ENCODE peak calls at places on chromosomes 12 and 14, in four cellular contexts. W is K562, D is IMR-90, O is GM12878. F is an unnamed sample.

GRCh38 chr14:103030741-103031565 is 26.4 kb downstream of the CDC42BPB start:
- DNase-seq in O (no peak), W (no peak), D (peak), F (no peak)

GRCh38 chr12:131075194-131075593 is 121.5 kb downstream of the ADGRD1 start:
- DNase-seq in D (no peak), W (no peak), O (no peak), F (no peak)

GRCh38 chr14:42113358-42114070 is 506.8 kb downstream of the LRFN5 start:
- DNase-seq in D (no peak), W (no peak), O (no peak), F (no peak)

GRCh38 chr12:93785262-93786010 is 108.3 kb downstream of the CRADD start:
- DNase-seq in O (no peak), W (peak), D (peak), F (peak)

GRCh38 chr14:32099473-32099872 is 22.4 kb downstream of the ARHGAP5 start:
- DNase-seq in O (no peak), W (no peak), D (no peak), F (no peak)

GRCh38 chr12:64826234-64826633 is 1.8 kb downstream of the TBC1D30 start:
- DNase-seq in O (peak), D (peak), W (peak), F (no peak)

GRCh38 chr14:101476931-101477553 is 84.3 kb upstream of the DIO3 start:
- DNase-seq in W (no peak), D (no peak), O (no peak), F (peak)

GRCh38 chr12:57887631-57888406 is 41.3 kb upstream of the CTDSP2 start:
- DNase-seq in D (peak), W (peak), O (no peak), F (no peak)

GRCh38 chr14:106564058-106564643 is 1037.8 kb downstream of the TMEM121 start:
- DNase-seq in W (peak), D (no peak), O (no peak), F (peak)

GRCh38 chr14:103023881-103024473 is 33.4 kb downstream of the CDC42BPB start:
- DNase-seq in W (no peak), D (peak), O (no peak), F (no peak)

GRCh38 chr12:2396448-2396871 is 343.7 kb downstream of the CACNA1C start:
- DNase-seq in D (peak), W (no peak), O (no peak), F (no peak)

GRCh38 chr12:52221912-52222457 is 11.1 kb upstream of the KRT7 start:
- DNase-seq in W (peak), O (no peak), D (peak), F (peak)

DNA sequence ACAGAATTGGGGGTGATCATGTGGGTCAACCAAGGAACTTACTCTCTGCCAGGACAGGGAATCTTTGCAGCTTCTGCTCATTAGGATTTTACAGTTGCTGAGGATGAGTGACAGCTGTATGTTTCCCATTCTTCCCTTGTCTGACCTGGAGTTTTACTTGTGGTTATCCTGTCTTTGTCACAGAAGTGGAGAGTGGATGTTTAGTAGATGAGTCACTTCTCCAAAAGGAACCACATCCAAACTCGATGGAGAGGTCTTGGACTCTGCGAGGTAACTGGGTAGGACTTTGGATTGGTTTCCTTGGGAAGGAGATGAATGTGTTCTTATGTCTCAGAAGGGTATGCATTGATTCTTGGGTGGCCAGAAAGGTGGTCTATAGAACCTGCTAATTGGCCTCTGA is 53.8 kb upstream of the USP44 start:
- DNase-seq in D (peak), O (no peak), W (no peak), F (peak)
- TF ChIP-seq ELK1 in D (no peak), O (no peak), W (no peak), F (no peak)

DNA sequence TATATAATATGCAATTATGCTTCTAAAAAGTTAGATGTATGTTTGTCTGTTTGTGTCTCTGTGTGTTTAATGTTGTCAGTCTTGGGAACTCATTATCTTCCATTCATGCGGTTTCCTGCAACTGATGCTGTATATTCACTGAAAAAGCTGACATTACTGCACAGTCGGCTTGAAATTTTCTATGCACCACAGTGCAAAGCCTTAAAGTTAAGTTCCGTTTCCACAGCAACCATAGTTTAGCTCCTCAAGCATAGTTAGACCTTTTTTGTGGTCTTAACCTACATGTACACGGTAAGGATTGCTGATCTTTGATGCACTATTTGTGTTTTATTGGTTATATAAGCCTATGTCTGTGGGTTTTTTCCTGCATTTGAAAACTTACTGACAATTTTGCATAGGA is 309.4 kb downstream of the KCNC2 start:
- DNase-seq in O (no peak), D (no peak), W (no peak), F (no peak)
- TF ChIP-seq ELK1 in O (no peak), D (no peak), W (no peak), F (no peak)

GRCh38 chr12:22310276-22310675 is 24.2 kb downstream of the ST8SIA1 start:
- DNase-seq in D (no peak), W (no peak), O (no peak), F (no peak)

GRCh38 chr12:22306311-22306710 is 28.2 kb downstream of the ST8SIA1 start:
- DNase-seq in O (no peak), D (no peak), W (no peak), F (no peak)

GRCh38 chr12:22307811-22308210 is 26.7 kb downstream of the ST8SIA1 start:
- DNase-seq in O (no peak), W (no peak), D (no peak), F (no peak)

GRCh38 chr12:22299294-22299912 is 35.1 kb downstream of the ST8SIA1 start:
- DNase-seq in W (no peak), O (no peak), D (no peak), F (peak)

DNA sequence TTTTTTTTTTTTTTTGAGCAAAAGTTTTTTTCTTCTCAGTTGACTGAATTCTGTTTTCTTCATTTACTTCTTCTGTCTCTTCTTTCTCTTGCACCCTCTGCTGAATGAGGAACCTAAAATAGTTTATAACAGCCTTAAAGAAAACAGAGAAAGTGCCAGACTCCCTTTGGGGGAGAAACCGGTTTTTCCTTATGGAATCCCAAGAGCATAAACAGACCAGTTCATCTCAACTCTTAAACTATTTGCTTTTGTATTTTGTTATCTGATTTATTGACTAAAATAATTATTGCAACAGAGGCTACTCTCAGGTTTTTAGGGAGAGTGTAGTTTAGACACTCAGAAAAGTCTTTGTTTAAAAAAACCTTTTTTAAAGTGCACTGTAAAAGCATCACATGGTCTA is 30.2 kb downstream of the ST8SIA1 start:
- DNase-seq in O (no peak), D (no peak), W (no peak), F (no peak)
- TF ChIP-seq ELK1 in O (no peak), D (no peak), W (no peak), F (no peak)

GRCh38 chr12:28068467-28068866 is 95.9 kb upstream of the PTHLH start:
- DNase-seq in O (no peak), D (no peak), W (no peak), F (no peak)
- TF ChIP-seq ELK1 in O (no peak), D (no peak), W (no peak), F (no peak)

DNA sequence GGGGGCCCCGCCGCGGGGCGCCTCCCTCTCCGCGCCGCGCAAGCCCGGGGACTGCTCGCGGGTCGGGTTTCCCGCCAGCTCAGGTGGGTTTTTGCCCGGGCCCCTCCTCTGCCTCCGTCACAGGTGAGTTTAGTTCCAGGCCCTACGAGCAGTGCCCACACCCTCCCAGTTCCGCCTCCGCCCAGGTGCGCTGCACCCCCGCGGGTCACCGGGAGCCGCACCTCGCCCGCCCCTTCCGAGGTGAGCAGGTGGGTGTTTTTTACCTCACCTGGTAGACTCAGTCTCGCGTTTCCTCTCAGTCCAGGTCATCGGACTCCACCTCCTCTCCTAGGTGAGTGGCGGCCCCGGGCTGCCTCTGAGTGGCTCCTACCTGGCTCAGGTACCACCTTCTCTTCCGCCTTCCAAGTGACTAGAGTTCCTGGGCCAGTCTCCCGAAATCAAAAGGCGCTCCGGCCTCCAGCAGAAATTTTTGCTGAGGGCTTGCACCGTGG is at the start of gene TMEM30B:
- DNase-seq in D (no peak), O (no peak), W (no peak), F (no peak)
- TF ChIP-seq ELK1 in D (no peak), O (no peak), W (no peak), F (no peak)

DNA sequence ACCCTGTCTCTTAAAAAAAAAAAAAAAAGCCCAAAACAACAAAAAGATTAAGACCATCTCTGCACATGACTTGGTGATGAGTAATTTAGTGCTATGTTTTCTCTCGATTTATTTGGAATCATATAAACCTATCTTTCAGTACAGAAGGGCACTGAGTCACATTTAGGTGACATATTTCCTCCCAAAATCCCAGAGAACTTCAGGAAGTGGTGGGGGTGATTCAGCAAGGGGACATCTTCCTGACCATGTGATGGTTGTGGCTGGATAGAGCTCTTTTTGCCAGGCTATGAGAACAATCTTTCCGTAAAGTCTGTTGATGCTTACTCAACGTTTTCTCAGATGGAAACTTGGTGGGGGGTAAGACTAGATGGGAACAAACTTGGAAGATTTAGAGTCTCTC is 50.0 kb downstream of the PPFIBP1 start:
- DNase-seq in D (peak), O (no peak), W (no peak), F (no peak)
- TF ChIP-seq ELK1 in D (no peak), O (no peak), W (no peak), F (no peak)

GRCh38 chr12:82966160-82966559 is 279.5 kb downstream of the TMTC2 start:
- DNase-seq in D (no peak), O (no peak), W (no peak), F (no peak)
- TF ChIP-seq ELK1 in D (no peak), O (no peak), W (no peak), F (no peak)